ENCODE peak calls at places on chromosomes 13 and 19, in eight cellular contexts. One of them, this sample, is unnamed.

GRCh38 chr13:62092536-62092935 is 676.9 kb upstream of the PCDH20 start:
- DNase-seq in EH: no peak
- DNase-seq in activated naive CD8-positive, alpha-beta T cell treated with anti-CD3 and anti-CD28 coated beads for 36 hours: no peak
- DNase-seq in HFFc6: no peak
- DNase-seq in nucleus accumbens: no peak
- DNase-seq in lung microvascular endothelial cell: no peak
- DNase-seq in T follicular helper cell: no peak
- DNase-seq in left colon: no peak
- DNase-seq in this sample: no peak

GRCh38 chr19:9431475-9431874 is 3.9 kb downstream of the ZNF266 start:
- DNase-seq in activated naive CD8-positive, alpha-beta T cell treated with anti-CD3 and anti-CD28 coated beads for 36 hours: no peak
- DNase-seq in left colon: peak
- DNase-seq in T follicular helper cell: peak
- DNase-seq in HFFc6: peak
- DNase-seq in lung microvascular endothelial cell: peak
- DNase-seq in EH: peak
- DNase-seq in nucleus accumbens: no peak
- DNase-seq in this sample: no peak

GRCh38 chr13:30725331-30726085 is 9.8 kb upstream of the ALOX5AP start:
- DNase-seq in activated naive CD8-positive, alpha-beta T cell treated with anti-CD3 and anti-CD28 coated beads for 36 hours: no peak
- DNase-seq in left colon: no peak
- DNase-seq in lung microvascular endothelial cell: peak
- DNase-seq in EH: no peak
- DNase-seq in nucleus accumbens: no peak
- DNase-seq in HFFc6: no peak
- DNase-seq in T follicular helper cell: no peak
- DNase-seq in this sample: no peak

GRCh38 chr13:20652946-20653345 is 50.6 kb upstream of the IL17D start:
- DNase-seq in lung microvascular endothelial cell: no peak
- DNase-seq in EH: no peak
- DNase-seq in T follicular helper cell: no peak
- DNase-seq in nucleus accumbens: no peak
- DNase-seq in activated naive CD8-positive, alpha-beta T cell treated with anti-CD3 and anti-CD28 coated beads for 36 hours: no peak
- DNase-seq in left colon: no peak
- DNase-seq in HFFc6: no peak
- DNase-seq in this sample: no peak

GRCh38 chr19:31543456-31543855 is 194.2 kb upstream of the TSHZ3 start:
- DNase-seq in HFFc6: no peak
- DNase-seq in nucleus accumbens: no peak
- DNase-seq in T follicular helper cell: no peak
- DNase-seq in EH: no peak
- DNase-seq in left colon: no peak
- DNase-seq in lung microvascular endothelial cell: no peak
- DNase-seq in activated naive CD8-positive, alpha-beta T cell treated with anti-CD3 and anti-CD28 coated beads for 36 hours: no peak
- DNase-seq in this sample: no peak

GRCh38 chr19:695350-695949 is at the start of gene PRSS57:
- DNase-seq in HFFc6: no peak
- DNase-seq in nucleus accumbens: no peak
- DNase-seq in lung microvascular endothelial cell: no peak
- DNase-seq in left colon: no peak
- DNase-seq in T follicular helper cell: no peak
- DNase-seq in activated naive CD8-positive, alpha-beta T cell treated with anti-CD3 and anti-CD28 coated beads for 36 hours: no peak
- DNase-seq in EH: no peak
- DNase-seq in this sample: no peak

GRCh38 chr19:8880864-8881488 is 48.8 kb downstream of the MBD3L1 start:
- DNase-seq in EH: no peak
- DNase-seq in lung microvascular endothelial cell: no peak
- DNase-seq in HFFc6: no peak
- DNase-seq in nucleus accumbens: no peak
- DNase-seq in T follicular helper cell: no peak
- DNase-seq in activated naive CD8-positive, alpha-beta T cell treated with anti-CD3 and anti-CD28 coated beads for 36 hours: no peak
- DNase-seq in left colon: no peak
- DNase-seq in this sample: no peak

GRCh38 chr19:45008554-45008953 is 7.3 kb downstream of the RELB start:
- DNase-seq in HFFc6: no peak
- DNase-seq in left colon: peak
- DNase-seq in activated naive CD8-positive, alpha-beta T cell treated with anti-CD3 and anti-CD28 coated beads for 36 hours: no peak
- DNase-seq in EH: no peak
- DNase-seq in nucleus accumbens: no peak
- DNase-seq in lung microvascular endothelial cell: no peak
- DNase-seq in T follicular helper cell: no peak
- DNase-seq in this sample: no peak

GRCh38 chr13:91719033-91719432 is 320.6 kb downstream of the GPC5 start:
- DNase-seq in T follicular helper cell: no peak
- DNase-seq in nucleus accumbens: no peak
- DNase-seq in EH: no peak
- DNase-seq in HFFc6: no peak
- DNase-seq in activated naive CD8-positive, alpha-beta T cell treated with anti-CD3 and anti-CD28 coated beads for 36 hours: no peak
- DNase-seq in lung microvascular endothelial cell: no peak
- DNase-seq in left colon: no peak
- DNase-seq in this sample: peak

GRCh38 chr13:30774214-30774730 is 38.9 kb downstream of the ALOX5AP start:
- DNase-seq in lung microvascular endothelial cell: no peak
- DNase-seq in HFFc6: no peak
- DNase-seq in T follicular helper cell: no peak
- DNase-seq in left colon: no peak
- DNase-seq in nucleus accumbens: no peak
- DNase-seq in EH: no peak
- DNase-seq in activated naive CD8-positive, alpha-beta T cell treated with anti-CD3 and anti-CD28 coated beads for 36 hours: no peak
- DNase-seq in this sample: no peak

GRCh38 chr19:55526216-55527196 is 10.4 kb downstream of the SBK2 start:
- DNase-seq in T follicular helper cell: no peak
- DNase-seq in nucleus accumbens: no peak
- DNase-seq in left colon: peak
- DNase-seq in activated naive CD8-positive, alpha-beta T cell treated with anti-CD3 and anti-CD28 coated beads for 36 hours: no peak
- DNase-seq in lung microvascular endothelial cell: peak
- DNase-seq in HFFc6: peak
- DNase-seq in EH: peak
- DNase-seq in this sample: peak

GRCh38 chr13:43730642-43731041 is 56.1 kb downstream of the ENOX1 start:
- DNase-seq in activated naive CD8-positive, alpha-beta T cell treated with anti-CD3 and anti-CD28 coated beads for 36 hours: no peak
- DNase-seq in nucleus accumbens: no peak
- DNase-seq in lung microvascular endothelial cell: no peak
- DNase-seq in EH: peak
- DNase-seq in HFFc6: peak
- DNase-seq in left colon: peak
- DNase-seq in T follicular helper cell: no peak
- DNase-seq in this sample: no peak

GRCh38 chr19:19355606-19356139 is 35.0 kb downstream of the MAU2 start:
- DNase-seq in left colon: no peak
- DNase-seq in T follicular helper cell: no peak
- DNase-seq in activated naive CD8-positive, alpha-beta T cell treated with anti-CD3 and anti-CD28 coated beads for 36 hours: no peak
- DNase-seq in EH: no peak
- DNase-seq in nucleus accumbens: no peak
- DNase-seq in HFFc6: no peak
- DNase-seq in lung microvascular endothelial cell: no peak
- DNase-seq in this sample: no peak

GRCh38 chr13:73421310-73421912 is 362.6 kb downstream of the KLF5 start:
- DNase-seq in EH: peak
- DNase-seq in activated naive CD8-positive, alpha-beta T cell treated with anti-CD3 and anti-CD28 coated beads for 36 hours: peak
- DNase-seq in T follicular helper cell: no peak
- DNase-seq in lung microvascular endothelial cell: no peak
- DNase-seq in nucleus accumbens: no peak
- DNase-seq in left colon: no peak
- DNase-seq in HFFc6: peak
- DNase-seq in this sample: no peak

GRCh38 chr13:114119196-114119595 is 13.2 kb downstream of the RASA3 start:
- DNase-seq in activated naive CD8-positive, alpha-beta T cell treated with anti-CD3 and anti-CD28 coated beads for 36 hours: no peak
- DNase-seq in nucleus accumbens: no peak
- DNase-seq in T follicular helper cell: no peak
- DNase-seq in left colon: no peak
- DNase-seq in HFFc6: peak
- DNase-seq in lung microvascular endothelial cell: peak
- DNase-seq in EH: peak
- DNase-seq in this sample: peak

GRCh38 chr19:13029893-13030292 is 34.6 kb downstream of the NFIX start:
- DNase-seq in T follicular helper cell: no peak
- DNase-seq in HFFc6: no peak
- DNase-seq in lung microvascular endothelial cell: peak
- DNase-seq in activated naive CD8-positive, alpha-beta T cell treated with anti-CD3 and anti-CD28 coated beads for 36 hours: no peak
- DNase-seq in nucleus accumbens: peak
- DNase-seq in left colon: peak
- DNase-seq in EH: peak
- DNase-seq in this sample: peak